ENCODE peak calls at places on chromosomes 12 and 14, in five cellular contexts. D, Q, J, X and H are unnamed samples.

GRCh38 chr14:65103150-65103760 is 938 bp upstream of the MAX start:
- DNase-seq in Q (no peak), J (peak; percentile 82), D (peak; percentile 81), X (no peak), H (no peak)

GRCh38 chr14:54669759-54670630 is 103.1 kb downstream of the SAMD4A start:
- DNase-seq in Q (no peak), J (no peak), X (no peak), D (no peak), H (peak; percentile 83)

GRCh38 chr14:101233861-101234587 is 327.3 kb upstream of the DIO3 start:
- DNase-seq in J (no peak), D (no peak), Q (no peak), X (no peak), H (peak; percentile 25)

GRCh38 chr12:110661337-110661972 is 27.5 kb downstream of the HVCN1 start:
- DNase-seq in D (no peak), X (no peak), J (no peak), Q (no peak), H (no peak)

GRCh38 chr12:111361717-111362576 is 6.9 kb downstream of the PHETA1 start:
- DNase-seq in Q (no peak), D (no peak), X (no peak), J (no peak), H (no peak)

GRCh38 chr14:91116913-91117588 is 3.2 kb downstream of the DGLUCY start:
- DNase-seq in Q (no peak), J (no peak), X (no peak), D (peak; percentile 26), H (no peak)

GRCh38 chr14:34218866-34219265 is 243.2 kb downstream of the SPTSSA start:
- DNase-seq in Q (no peak), X (no peak), D (no peak), J (no peak), H (no peak)

GRCh38 chr14:74595006-74595735 is 16.9 kb downstream of the LTBP2 start:
- DNase-seq in J (no peak), Q (no peak), X (no peak), D (no peak), H (peak; percentile 95)

GRCh38 chr14:100317897-100318808 is 5.0 kb upstream of the SLC25A47 start:
- DNase-seq in J (no peak), Q (no peak), X (no peak), D (peak; percentile 69), H (peak; percentile 94)

GRCh38 chr14:106733771-106734170 is 1207.4 kb downstream of the TMEM121 start:
- DNase-seq in X (no peak), J (no peak), D (no peak), Q (no peak), H (no peak)

GRCh38 chr14:59630281-59630963 is 53.8 kb upstream of the CCDC175 start:
- DNase-seq in D (no peak), J (peak; percentile 55), Q (peak; percentile 55), X (no peak), H (no peak)

GRCh38 chr12:98893601-98894411 is 248.7 kb downstream of the APAF1 start:
- DNase-seq in Q (no peak), J (no peak), X (no peak), D (no peak), H (no peak)

GRCh38 chr12:84091642-84092041 is 821.0 kb downstream of the SLC6A15 start:
- DNase-seq in D (no peak), Q (no peak), J (no peak), X (no peak), H (no peak)

GRCh38 chr14:89688520-89688919 is 266.0 kb downstream of the EFCAB11 start:
- DNase-seq in Q (no peak), D (no peak), J (no peak), X (no peak), H (no peak)

GRCh38 chr12:10940389-10940788 is 1.3 kb upstream of the TAS2R14 start:
- DNase-seq in D (no peak), Q (no peak), J (no peak), X (no peak), H (no peak)

GRCh38 chr12:94089891-94090290 is 58.5 kb upstream of the PLXNC1 start:
- DNase-seq in D (peak; percentile 96), X (no peak), J (no peak), Q (no peak), H (no peak)

GRCh38 chr14:20690848-20691640 is 2.5 kb downstream of the ANG start:
- DNase-seq in J (peak; percentile 80), X (no peak), Q (peak; percentile 33), D (peak; percentile 81), H (no peak)

GRCh38 chr12:96063046-96063445 is 27.7 kb upstream of the LTA4H start:
- DNase-seq in Q (no peak), D (peak; percentile 53), X (no peak), J (no peak), H (no peak)

GRCh38 chr12:67986632-67987031 is 2.6 kb upstream of the IFNG-AS1 start:
- DNase-seq in Q (no peak), X (no peak), D (no peak), J (no peak), H (no peak)

GRCh38 chr12:15721716-15722115 is 67.5 kb downstream of the EPS8 start:
- DNase-seq in Q (no peak), X (no peak), D (peak; percentile 62), J (no peak), H (no peak)

GRCh38 chr14:32978691-32979255 is 40.1 kb downstream of the NPAS3 start:
- DNase-seq in X (no peak), D (no peak), J (no peak), Q (no peak), H (no peak)

GRCh38 chr14:56794557-56795283 is 15.6 kb downstream of the OTX2 start:
- DNase-seq in D (no peak), X (no peak), J (no peak), Q (no peak), H (no peak)

GRCh38 chr14:105484997-105485393 is 1.7 kb upstream of the CRIP1 start:
- DNase-seq in X (no peak), D (no peak), Q (no peak), J (no peak), H (no peak)

GRCh38 chr12:3140284-3140683 is 63.1 kb downstream of the TSPAN9 start:
- DNase-seq in J (no peak), X (no peak), Q (no peak), D (no peak), H (peak; percentile 45)

GRCh38 chr12:69000540-69001243 is 67.7 kb upstream of the CPM start:
- DNase-seq in X (no peak), Q (no peak), J (no peak), D (no peak), H (no peak)

GRCh38 chr12:23222801-23223200 is 597.8 kb downstream of the ETNK1 start:
- DNase-seq in X (no peak), Q (no peak), J (no peak), D (peak; percentile 31), H (no peak)

GRCh38 chr12:32586390-32586789 is 92.7 kb upstream of the DNM1L start:
- DNase-seq in Q (no peak), X (no peak), J (no peak), D (no peak), H (no peak)

GRCh38 chr14:56087824-56088571 is 30.2 kb upstream of the PELI2 start:
- DNase-seq in X (no peak), J (peak; percentile 29), D (peak; percentile 32), Q (no peak), H (no peak)

GRCh38 chr12:115440438-115440837 is 756.5 kb upstream of the TBX3 start:
- DNase-seq in Q (no peak), D (peak; percentile 46), J (peak; percentile 58), X (no peak), H (no peak)

GRCh38 chr12:112236386-112236785 is 111.0 kb downstream of the TRAFD1 start:
- DNase-seq in Q (no peak), D (no peak), X (no peak), J (no peak), H (no peak)

GRCh38 chr12:90080616-90081015 is 372.0 kb upstream of the ATP2B1 start:
- DNase-seq in Q (no peak), X (no peak), D (no peak), J (no peak), H (no peak)

GRCh38 chr12:121391619-121392324 is 8.1 kb upstream of the RNF34 start:
- DNase-seq in Q (no peak), X (no peak), D (peak; percentile 90), J (no peak), H (no peak)

GRCh38 chr12:108826115-108826806 is 31.1 kb downstream of the SSH1 start:
- DNase-seq in J (no peak), X (no peak), Q (no peak), D (peak; percentile 77), H (peak; percentile 93)

GRCh38 chr12:100348657-100349454 is 8.0 kb upstream of the SLC17A8 start:
- DNase-seq in X (no peak), D (peak; percentile 55), J (peak; percentile 4), Q (no peak), H (no peak)

GRCh38 chr12:1795785-1796514 is 24.4 kb upstream of the LRTM2 start:
- DNase-seq in X (no peak), D (peak; percentile 92), J (peak; percentile 21), Q (peak; percentile 82), H (peak; percentile 98)

GRCh38 chr12:52278931-52279682 is 4.7 kb downstream of the KRT86 start:
- DNase-seq in J (peak; percentile 66), D (peak; percentile 91), Q (peak; percentile 51), X (no peak), H (peak; percentile 94)

GRCh38 chr14:61090432-61091216 is 109.6 kb downstream of the SLC38A6 start:
- DNase-seq in D (no peak), Q (no peak), J (no peak), X (no peak), H (no peak)

GRCh38 chr14:100150932-100151587 is 8.4 kb downstream of the DEGS2 start:
- DNase-seq in D (no peak), J (no peak), Q (no peak), X (no peak), H (no peak)

GRCh38 chr12:78963439-78964222 is 99.1 kb downstream of the SYT1 start:
- DNase-seq in D (no peak), Q (no peak), X (no peak), J (no peak), H (no peak)

GRCh38 chr12:41965996-41966395 is 178.7 kb downstream of the GXYLT1 start:
- DNase-seq in D (no peak), J (no peak), X (no peak), Q (no peak), H (no peak)